ENCODE peak calls at places on chromosome 14, in ten cellular contexts. R is endothelial cell, S is Karpas-422, P is OCI-M1, B is tibial nerve, C is KBM-7, D is aorta, X is left lung, G is neural crest cell, U is cerebellar cortex. L is an unnamed sample.

GRCh38 chr14:103533137-103533998 is 4.4 kb downstream of the TRMT61A start:
- DNase-seq in X (no peak), D (no peak), P (no peak), U (peak), G (no peak), B (no peak), C (no peak), S (no peak), R (no peak), L (no peak)

GRCh38 chr14:100246809-100247428 is 8.0 kb downstream of the YY1 start:
- DNase-seq in U (peak), C (peak), S (peak), X (no peak), B (no peak), P (peak), D (no peak), R (peak), G (no peak), L (no peak)

GRCh38 chr14:104281768-104282301 is 143.4 kb downstream of the KIF26A start:
- DNase-seq in P (no peak), B (no peak), G (no peak), R (no peak), C (no peak), D (peak), U (no peak), X (peak), S (no peak), L (peak)

GRCh38 chr14:73526036-73526984 is 10.6 kb upstream of the ACOT1 start:
- DNase-seq in B (no peak), R (no peak), X (peak), U (no peak), P (no peak), S (no peak), D (no peak), G (no peak), C (no peak), L (no peak)

GRCh38 chr14:68843471-68844209 is 50.8 kb upstream of the ZFP36L1 start:
- DNase-seq in R (peak), S (peak), U (peak), G (peak), D (peak), X (peak), C (peak), B (peak), P (peak), L (peak)

GRCh38 chr14:59297070-59297766 is 108.8 kb downstream of the DAAM1 start:
- DNase-seq in P (peak), U (no peak), R (no peak), D (no peak), C (no peak), S (no peak), B (no peak), G (no peak), X (no peak), L (no peak)

GRCh38 chr14:37807722-37808121 is 212.3 kb downstream of the TTC6 start:
- DNase-seq in R (no peak), P (no peak), C (no peak), U (no peak), S (no peak), G (no peak), B (no peak), X (no peak), D (no peak), L (no peak)

GRCh38 chr14:97380539-97380941 is 583.4 kb downstream of the VRK1 start:
- DNase-seq in C (no peak), U (no peak), R (no peak), B (no peak), G (no peak), S (no peak), X (no peak), P (no peak), D (no peak), L (no peak)

GRCh38 chr14:105364100-105364708 is 34.1 kb upstream of the TEX22 start:
- DNase-seq in B (no peak), X (no peak), R (no peak), D (no peak), C (no peak), U (no peak), G (no peak), S (peak), P (no peak), L (no peak)

GRCh38 chr14:100027771-100028490 is 37.3 kb upstream of the EVL start:
- DNase-seq in X (no peak), D (no peak), S (no peak), C (no peak), U (no peak), B (no peak), G (no peak), P (no peak), R (no peak), L (no peak)

L was measured in cardiac septum.